ENCODE peak calls at places on chromosomes 5 and 9, in four cellular contexts. P is transverse colon, A is heart right ventricle, C is esophagus squamous epithelium. Q is an unnamed sample.

GRCh38 chr5:435961-436640 is 6.9 kb upstream of the EXOC3 start:
- DNase-seq in P (peak; percentile 10), A (no peak), C (no peak), Q (no peak)

GRCh38 chr5:56207537-56207936 is 25.6 kb downstream of the ANKRD55 start:
- DNase-seq in P (no peak), A (no peak), C (no peak), Q (no peak)

GRCh38 chr9:70374962-70375618 is 39.4 kb downstream of the KLF9 start:
- DNase-seq in P (no peak), A (no peak), C (no peak), Q (no peak)

GRCh38 chr9:131237311-131237710 is 39.0 kb downstream of the FAM78A start:
- DNase-seq in P (no peak), A (no peak), C (no peak), Q (no peak)

GRCh38 chr5:82640901-82641300 is 362.7 kb upstream of the RPS23 start:
- DNase-seq in P (no peak), A (no peak), C (no peak), Q (no peak)

GRCh38 chr9:36173861-36174260 is 4.7 kb downstream of the CCIN start:
- DNase-seq in P (no peak), A (no peak), C (no peak), Q (no peak)

GRCh38 chr9:81861644-81862043 is 66.6 kb upstream of the SPATA31D4 start:
- DNase-seq in P (no peak), A (no peak), C (no peak), Q (no peak)

GRCh38 chr5:163306421-163306820 is 131.0 kb upstream of the CCNG1 start:
- DNase-seq in P (no peak), A (no peak), C (no peak), Q (peak; percentile 16)

GRCh38 chr5:150272531-150272930 is 17.0 kb downstream of the CAMK2A start:
- DNase-seq in P (no peak), A (no peak), C (no peak), Q (peak; percentile 46)

GRCh38 chr5:68012429-68012828 is 203.1 kb upstream of the PIK3R1 start:
- DNase-seq in P (no peak), A (no peak), C (no peak), Q (no peak)

GRCh38 chr5:14742427-14743010 is 78.0 kb downstream of the OTULIN start:
- DNase-seq in P (no peak), A (no peak), C (no peak), Q (no peak)

GRCh38 chr5:147446528-147446927 is 63.3 kb downstream of the DPYSL3 start:
- DNase-seq in P (no peak), A (no peak), C (no peak), Q (no peak)

GRCh38 chr5:179225387-179225786 is 119.9 kb downstream of the ADAMTS2 start:
- DNase-seq in P (peak; percentile 2), A (no peak), C (no peak), Q (no peak)

GRCh38 chr5:116395708-116396203 is 178.9 kb downstream of the SEMA6A start:
- DNase-seq in P (no peak), A (no peak), C (no peak), Q (no peak)

GRCh38 chr5:67934976-67935375 is 280.6 kb upstream of the PIK3R1 start:
- DNase-seq in P (no peak), A (no peak), C (no peak), Q (no peak)

GRCh38 chr5:31531543-31531887 is 378 bp downstream of the DROSHA start:
- DNase-seq in P (peak; percentile 26), A (peak; percentile 18), C (no peak), Q (no peak)

GRCh38 chr5:34684980-34685352 is 28.8 kb downstream of the RAI14 start:
- DNase-seq in P (no peak), A (no peak), C (no peak), Q (no peak)

GRCh38 chr5:34685485-34686197 is 29.5 kb downstream of the RAI14 start:
- DNase-seq in P (no peak), A (no peak), C (no peak), Q (no peak)

GRCh38 chr5:34682926-34683623 is 26.9 kb downstream of the RAI14 start:
- DNase-seq in P (peak; percentile 9), A (no peak), C (no peak), Q (no peak)

GRCh38 chr5:34686762-34687268 is 30.7 kb downstream of the RAI14 start:
- DNase-seq in P (peak; percentile 84), A (peak; percentile 42), C (no peak), Q (no peak)

DNA sequence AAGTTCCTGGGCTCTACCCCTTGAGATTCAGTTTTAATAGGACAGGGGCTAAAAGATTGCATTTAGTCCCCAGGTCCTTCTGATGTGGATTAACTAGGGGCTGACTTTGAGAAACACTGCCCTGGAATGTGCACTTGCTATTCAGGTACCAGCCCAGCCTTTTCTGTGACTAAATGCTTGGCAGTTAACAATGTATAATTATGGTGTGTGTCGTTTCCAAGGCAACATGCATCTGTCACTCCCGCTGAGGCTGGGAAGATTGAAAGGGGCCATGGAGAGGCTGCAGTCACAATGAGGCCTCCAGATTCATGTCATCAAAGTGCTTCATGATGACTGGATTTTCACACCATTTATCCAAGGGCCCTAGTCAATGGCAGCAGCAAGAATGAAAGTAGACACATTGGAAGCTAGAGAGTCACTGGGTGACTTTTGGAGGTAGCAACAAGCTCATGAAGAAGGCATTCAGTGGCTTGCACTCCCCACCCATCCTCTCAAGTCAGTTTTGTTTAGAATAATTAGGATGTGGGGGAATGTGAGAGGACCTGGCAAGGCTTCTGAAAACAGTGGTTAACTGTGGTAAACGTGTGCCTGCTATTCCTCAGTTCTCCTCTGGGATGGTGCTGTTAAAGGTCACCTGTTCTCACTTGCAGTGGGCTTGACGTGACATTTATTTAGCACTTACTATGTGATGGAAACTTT is 28.3 kb downstream of the RAI14 start:
- DNase-seq in P (no peak), A (no peak), C (no peak), Q (peak; percentile 83)
- H3K4me1 ChIP-seq in P (peaks cover 23% of the 10 kb centered on the region), A (peaks cover 54% of the 10 kb centered on the region), C (peaks cover 40% of the 10 kb centered on the region), Q (peaks cover 34% of the 10 kb centered on the region)

GRCh38 chr9:61666849-61667371 is 477.1 kb downstream of the SPATA31A7 start:
- DNase-seq in P (peak; percentile 2), A (no peak), C (no peak), Q (no peak)

GRCh38 chr9:61667559-61668121 is 477.8 kb downstream of the SPATA31A7 start:
- DNase-seq in P (peak; percentile 5), A (no peak), C (no peak), Q (no peak)

GRCh38 chr9:61669352-61669751 is 479.5 kb downstream of the SPATA31A7 start:
- DNase-seq in P (peak; percentile 2), A (no peak), C (no peak), Q (no peak)

GRCh38 chr9:61670616-61671015 is 480.8 kb downstream of the SPATA31A7 start:
- DNase-seq in P (peak; percentile 2), A (no peak), C (no peak), Q (no peak)

GRCh38 chr9:61668846-61669245 is 479.0 kb downstream of the SPATA31A7 start:
- DNase-seq in P (no peak), A (no peak), C (no peak), Q (no peak)
- H3K9me3 ChIP-seq in P (no peaks in the 10 kb centered on the region), A (no peaks in the 10 kb centered on the region), C (peaks cover 12% of the 10 kb centered on the region), Q (no peaks in the 10 kb centered on the region)

DNA sequence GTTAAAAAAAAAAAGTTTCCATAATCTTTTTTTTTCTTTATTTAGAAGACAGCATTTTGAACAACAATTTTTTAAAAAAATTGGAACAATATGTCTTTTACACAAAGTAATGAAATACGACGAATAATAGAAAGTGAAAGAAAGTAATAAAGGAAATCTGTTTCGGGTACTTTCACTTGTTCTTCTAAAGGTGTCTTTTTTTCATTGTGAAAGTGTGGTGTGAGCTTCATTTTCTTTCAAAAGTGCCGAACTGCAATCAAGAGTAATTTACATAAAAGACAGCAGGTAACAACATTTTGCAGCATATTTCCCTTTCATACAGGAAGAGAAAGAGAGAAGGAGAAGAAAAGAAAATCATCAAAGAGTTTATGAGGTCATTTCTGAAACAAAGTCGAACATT is 159.7 kb upstream of the CDH12 start:
- DNase-seq in P (no peak), A (no peak), C (no peak), Q (no peak)
- H3K4me3 ChIP-seq in P (peak overlapping the region; percentile 38), A (no peak overlapping the region), C (peak overlapping the region; percentile 10), Q (no peak overlapping the region)

DNA sequence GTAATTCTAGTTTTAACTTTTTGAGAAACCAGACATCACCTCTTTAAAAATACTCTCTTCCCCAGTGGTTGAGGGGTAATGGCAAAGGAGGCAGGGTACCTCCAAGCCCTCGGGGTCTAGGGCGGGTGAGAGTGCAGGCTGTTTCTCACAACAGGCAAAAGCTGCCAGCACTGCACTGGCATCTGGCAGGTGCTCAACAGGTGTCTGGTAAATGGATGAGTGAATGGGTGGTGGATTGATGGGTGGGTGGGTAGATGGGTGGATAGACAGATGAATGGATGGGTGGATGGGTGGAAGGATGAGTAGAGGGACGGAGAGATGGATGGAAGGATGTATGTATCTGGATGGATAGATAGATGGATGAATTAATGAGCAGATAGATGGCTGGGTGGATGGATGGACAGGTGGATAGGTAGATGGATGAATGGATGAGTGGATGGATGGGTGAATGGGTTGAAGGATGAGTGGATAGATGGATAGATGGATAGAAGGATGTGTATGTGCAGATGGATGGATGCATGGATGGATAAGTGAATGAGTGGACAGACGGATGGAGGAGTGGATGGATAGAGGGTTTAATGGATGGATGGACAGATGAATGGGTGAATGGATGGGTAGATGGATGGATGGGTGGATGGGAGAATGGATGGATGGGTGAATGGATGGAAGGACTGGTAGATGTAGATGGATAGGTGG is 84.6 kb downstream of the COL5A1 start:
- DNase-seq in P (no peak), A (no peak), C (no peak), Q (no peak)
- H3K4me1 ChIP-seq in P (peaks cover 3% of the 10 kb centered on the region), A (peaks cover 9% of the 10 kb centered on the region), C (peaks cover 32% of the 10 kb centered on the region), Q (no peaks in the 10 kb centered on the region)

DNA sequence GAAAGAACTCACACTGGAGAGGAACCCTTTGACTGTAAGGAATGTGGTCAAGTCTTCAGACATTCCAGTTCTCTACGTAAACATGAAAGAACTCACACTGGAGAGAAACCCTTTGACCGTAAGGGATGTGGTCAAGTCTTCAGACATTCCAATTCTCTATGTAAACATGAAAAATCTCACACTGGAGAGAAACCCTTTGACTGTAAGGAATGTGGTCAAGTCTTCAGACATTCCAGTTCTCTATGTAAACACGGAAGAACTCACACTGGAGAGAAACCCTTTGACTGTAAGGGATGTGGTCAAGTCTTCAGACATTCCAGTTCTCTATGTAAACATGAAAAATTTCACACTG is 32.6 kb downstream of the MAPK9 start:
- DNase-seq in P (no peak), A (no peak), C (no peak), Q (no peak)
- H3K9me3 ChIP-seq in P (peaks cover 98% of the 10 kb centered on the region), A (peaks cover 100% of the 10 kb centered on the region), C (peaks cover 94% of the 10 kb centered on the region), Q (peaks cover 24% of the 10 kb centered on the region)

GRCh38 chr9:73133042-73133651 is 18.5 kb upstream of the ANXA1 start:
- DNase-seq in P (no peak), A (no peak), C (no peak), Q (no peak)
- H3K4me3 ChIP-seq in P (peak overlapping the region; percentile 59), A (peak overlapping the region; percentile 64), C (no peak overlapping the region), Q (no peak overlapping the region)

DNA sequence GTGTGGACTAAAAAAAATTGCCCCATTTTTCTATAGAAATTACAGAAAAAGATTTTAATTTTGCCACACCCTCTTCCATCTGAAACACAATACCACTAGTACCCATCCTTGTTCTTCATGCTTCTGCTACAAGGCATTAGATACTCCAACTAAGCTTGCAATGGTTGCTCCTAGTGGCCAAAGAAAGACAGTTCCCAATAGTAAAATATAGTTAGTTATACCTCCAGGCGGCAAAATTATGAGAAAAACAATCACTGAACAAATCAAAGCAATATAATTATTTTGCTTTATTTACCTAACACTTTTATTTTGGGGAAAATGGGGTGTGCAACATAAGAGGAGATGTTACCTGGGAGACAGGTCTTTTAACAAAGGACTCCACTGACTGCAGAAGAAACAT is 101.2 kb downstream of the RAPGEF6 start:
- DNase-seq in P (no peak), A (no peak), C (no peak), Q (no peak)
- H3K4me1 ChIP-seq in P (no peaks in the 10 kb centered on the region), A (peaks cover 71% of the 10 kb centered on the region), C (peaks cover 21% of the 10 kb centered on the region), Q (peaks cover 20% of the 10 kb centered on the region)

GRCh38 chr5:108216890-108217289 is 165.0 kb downstream of the FBXL17 start:
- DNase-seq in P (no peak), A (no peak), C (no peak), Q (no peak)
- H3K9me3 ChIP-seq in P (no peaks in the 10 kb centered on the region), A (no peaks in the 10 kb centered on the region), C (no peaks in the 10 kb centered on the region), Q (no peaks in the 10 kb centered on the region)

Q was measured in HAP-1.